ENCODE peak calls at places on chromosomes 2 and 18, in nine cellular contexts. Z is CD8-positive, alpha-beta memory T cell; N is pancreas; V is GF-D8; I is T follicular helper cell; Q is Panc1; E is B cell; F is activated naive CD8-positive, alpha-beta T cell treated with anti-CD3 and anti-CD28 coated beads, Interleukin-2, amount 50 U/mL, for 24 hours; W is sigmoid colon. A is an unnamed sample.

GRCh38 chr2:20966061-20966460 is 77.8 kb downstream of the APOB start:
- DNase-seq in E (no peak), W (peak), Q (no peak), Z (no peak), I (no peak), F (no peak), V (no peak), N (no peak), A (no peak)

GRCh38 chr2:124590001-124590400 is 564.9 kb downstream of the CNTNAP5 start:
- DNase-seq in N (no peak), Q (no peak), W (no peak), I (no peak), E (no peak), F (no peak), V (no peak), Z (no peak), A (no peak)

GRCh38 chr18:44198296-44199284 is 482.1 kb upstream of the SETBP1 start:
- DNase-seq in V (no peak), E (no peak), Z (no peak), F (no peak), I (no peak), W (no peak), Q (no peak), N (no peak), A (no peak)

GRCh38 chr2:231482806-231483391 is 18.6 kb upstream of the NCL start:
- DNase-seq in E (peak), W (peak), I (peak), Z (peak), V (peak), F (peak), Q (no peak), N (peak), A (no peak)

GRCh38 chr2:186659383-186659782 is 34.5 kb upstream of the FAM171B start:
- DNase-seq in Z (no peak), W (no peak), N (no peak), I (no peak), Q (no peak), F (no peak), V (no peak), E (no peak), A (no peak)

GRCh38 chr2:232437130-232437620 is 18.8 kb upstream of the ALPI start:
- DNase-seq in Q (no peak), Z (no peak), W (no peak), F (no peak), V (no peak), N (no peak), I (no peak), E (no peak), A (no peak)

GRCh38 chr2:173568054-173568453 is 213.4 kb downstream of the CDCA7 start:
- DNase-seq in W (no peak), I (no peak), N (no peak), F (no peak), E (no peak), Q (no peak), V (no peak), Z (no peak), A (peak)

GRCh38 chr2:214135966-214136365 is 274.9 kb upstream of the VWC2L start:
- DNase-seq in F (no peak), V (no peak), Q (no peak), W (no peak), Z (no peak), N (no peak), E (no peak), I (no peak), A (no peak)

GRCh38 chr2:80331025-80331424 is 26.5 kb upstream of the LRRTM1 start:
- DNase-seq in Q (no peak), N (no peak), V (no peak), F (no peak), I (no peak), E (no peak), W (no peak), Z (no peak), A (no peak)

GRCh38 chr2:20366672-20367116 is 16.1 kb upstream of the PUM2 start:
- DNase-seq in W (no peak), E (no peak), V (no peak), F (no peak), Z (no peak), N (no peak), Q (no peak), I (no peak), A (no peak)

GRCh38 chr2:72293620-72294019 is 146.0 kb upstream of the CYP26B1 start:
- DNase-seq in Q (no peak), E (no peak), F (no peak), N (no peak), V (no peak), W (no peak), Z (no peak), I (no peak), A (no peak)

GRCh38 chr2:133331437-133331836 is 236.8 kb downstream of the NCKAP5 start:
- DNase-seq in W (no peak), F (no peak), E (no peak), Z (no peak), N (no peak), I (no peak), Q (no peak), V (no peak), A (no peak)

GRCh38 chr2:241965931-241966412 is 96.4 kb downstream of the RTP5 start:
- DNase-seq in N (no peak), Q (peak), W (peak), Z (peak), I (peak), F (peak), V (peak), E (peak), A (no peak)

GRCh38 chr2:240785424-240786335 is 34.3 kb downstream of the KIF1A start:
- DNase-seq in V (no peak), Q (no peak), I (no peak), W (peak), E (no peak), F (peak), Z (no peak), N (peak), A (no peak)

GRCh38 chr2:191178806-191179514 is 28.2 kb upstream of the STAT4 start:
- DNase-seq in N (no peak), Z (no peak), W (peak), I (no peak), V (no peak), E (no peak), Q (no peak), F (no peak), A (no peak)

GRCh38 chr2:42960835-42961165 is 168.4 kb upstream of the HAAO start:
- DNase-seq in Z (no peak), E (no peak), Q (no peak), F (no peak), V (no peak), N (no peak), I (no peak), W (no peak), A (no peak)

GRCh38 chr2:162037886-162038285 is 36.1 kb downstream of the DPP4 start:
- DNase-seq in I (no peak), Z (no peak), V (no peak), E (no peak), N (no peak), Q (no peak), F (no peak), W (no peak), A (no peak)

GRCh38 chr2:163626208-163626607 is 109.6 kb downstream of the FIGN start:
- DNase-seq in Z (no peak), I (no peak), F (no peak), E (no peak), Q (peak), N (no peak), V (no peak), W (no peak), A (no peak)

GRCh38 chr2:97935719-97936161 is 60.0 kb downstream of the TMEM131 start:
- DNase-seq in Z (no peak), V (peak), I (no peak), F (no peak), N (no peak), E (no peak), W (no peak), Q (no peak), A (peak)

GRCh38 chr2:18518116-18519111 is 42.0 kb downstream of the RDH14 start:
- DNase-seq in E (no peak), N (no peak), Q (no peak), I (no peak), Z (no peak), F (no peak), V (no peak), W (no peak), A (no peak)

GRCh38 chr18:31206787-31207381 is 44.2 kb upstream of the DSC1 start:
- DNase-seq in V (peak), E (no peak), Z (no peak), N (peak), W (no peak), Q (peak), I (no peak), F (no peak), A (no peak)

GRCh38 chr2:119011162-119011909 is 69.3 kb downstream of the MARCO start:
- DNase-seq in W (no peak), Q (no peak), V (no peak), Z (no peak), F (peak), I (no peak), N (peak), E (no peak), A (peak)

GRCh38 chr2:216792222-216793001 is 67.5 kb downstream of the TNP1 start:
- DNase-seq in W (peak), N (no peak), I (no peak), V (no peak), Z (no peak), F (no peak), Q (no peak), E (no peak), A (no peak)

GRCh38 chr2:232652505-232652851 is 19.1 kb downstream of the EFHD1 start:
- DNase-seq in I (no peak), V (no peak), W (no peak), F (no peak), N (no peak), Z (no peak), Q (no peak), E (no peak), A (no peak)

GRCh38 chr2:126029316-126029715 is 626.6 kb upstream of the GYPC start:
- DNase-seq in Q (no peak), F (no peak), I (no peak), E (no peak), W (no peak), N (no peak), V (no peak), Z (no peak), A (no peak)

GRCh38 chr2:132965469-132965868 is 295.5 kb upstream of the LYPD1 start:
- DNase-seq in V (no peak), I (no peak), N (no peak), Z (no peak), Q (no peak), W (no peak), E (no peak), F (no peak), A (no peak)

GRCh38 chr2:38073211-38074005 is 2.5 kb downstream of the CYP1B1 start:
- DNase-seq in E (no peak), V (no peak), I (no peak), F (no peak), Q (no peak), Z (no peak), N (no peak), W (no peak), A (no peak)

GRCh38 chr2:230873670-230874401 is 9.1 kb downstream of the ITM2C start:
- DNase-seq in F (peak), N (no peak), I (no peak), Z (no peak), W (no peak), V (no peak), Q (no peak), E (peak), A (no peak)

GRCh38 chr2:191009541-191010374 is 4.2 kb downstream of the STAT1 start:
- DNase-seq in N (no peak), I (no peak), F (no peak), Z (no peak), Q (no peak), E (no peak), W (no peak), V (no peak), A (no peak)

A was measured in NCI-H1930.